ENCODE peak calls at places on chromosomes 7 and 10, in seven cellular contexts. O, T, U, S, E, R and L are unnamed samples.
A peak's percentile ranks its signal among the peaks of the same experiment; 100 is the strongest.

GRCh38 chr10:126599949-126600627 is 70.4 kb downstream of the C10orf90 start:
- DNase-seq in O (peak; percentile 7), T (no peak), U (no peak), S (no peak), E (no peak), R (peak; percentile 21), L (no peak)

GRCh38 chr10:28569506-28570159 is 36.7 kb downstream of the WAC start:
- DNase-seq in O (no peak), T (no peak), U (no peak), S (no peak), E (peak; percentile 9), R (no peak), L (peak; percentile 63)

GRCh38 chr10:125409756-125410155 is 249.4 kb upstream of the CTBP2 start:
- DNase-seq in O (no peak), T (no peak), U (no peak), S (no peak), E (no peak), R (no peak), L (no peak)

GRCh38 chr10:112721080-112721698 is 228.9 kb upstream of the TCF7L2 start:
- DNase-seq in O (peak; percentile 72), T (peak; percentile 62), U (peak; percentile 46), S (peak; percentile 51), E (peak; percentile 69), R (peak; percentile 55), L (peak; percentile 71)

GRCh38 chr7:82443801-82444219 is 233 bp upstream of the CACNA2D1 start:
- DNase-seq in O (peak; percentile 85), T (peak; percentile 50), U (peak; percentile 81), S (no peak), E (peak; percentile 5), R (peak; percentile 83), L (peak; percentile 92)

GRCh38 chr7:89334785-89335184 is 539.2 kb upstream of the TEX47 start:
- DNase-seq in O (no peak), T (no peak), U (no peak), S (peak; percentile 7), E (peak; percentile 3), R (no peak), L (no peak)

GRCh38 chr10:119113805-119114732 is 10.2 kb downstream of the DENND10 start:
- DNase-seq in O (no peak), T (no peak), U (peak; percentile 82), S (no peak), E (peak; percentile 54), R (no peak), L (peak; percentile 95)

GRCh38 chr7:69603937-69604494 is 5.7 kb downstream of the AUTS2 start:
- DNase-seq in O (no peak), T (no peak), U (no peak), S (no peak), E (no peak), R (no peak), L (no peak)

GRCh38 chr7:47292832-47293309 is 289.0 kb downstream of the TNS3 start:
- DNase-seq in O (no peak), T (no peak), U (peak; percentile 49), S (no peak), E (no peak), R (no peak), L (no peak)

GRCh38 chr10:119370046-119370770 is 162.8 kb downstream of the GRK5 start:
- DNase-seq in O (no peak), T (no peak), U (peak; percentile 50), S (no peak), E (peak; percentile 2), R (no peak), L (peak; percentile 97)

GRCh38 chr7:25391295-25391861 is 163.1 kb upstream of the NPVF start:
- DNase-seq in O (no peak), T (peak; percentile 30), U (peak; percentile 55), S (peak; percentile 2), E (peak; percentile 30), R (peak; percentile 43), L (peak; percentile 57)

GRCh38 chr10:12844796-12845524 is 156.6 kb downstream of the CCDC3 start:
- DNase-seq in O (no peak), T (no peak), U (peak; percentile 82), S (peak; percentile 8), E (peak; percentile 71), R (no peak), L (peak; percentile 63)

GRCh38 chr10:15589109-15589508 is 130.6 kb downstream of the ITGA8 start:
- DNase-seq in O (no peak), T (no peak), U (no peak), S (no peak), E (no peak), R (no peak), L (peak; percentile 6)

GRCh38 chr7:101177644-101178043 is 2.4 kb downstream of the NAT16 start:
- DNase-seq in O (no peak), T (no peak), U (no peak), S (no peak), E (no peak), R (no peak), L (no peak)

GRCh38 chr7:121301441-121302213 is 27.2 kb upstream of the WNT16 start:
- DNase-seq in O (no peak), T (no peak), U (no peak), S (no peak), E (peak; percentile 23), R (no peak), L (no peak)

GRCh38 chr7:90973146-90973545 is 291.1 kb upstream of the FZD1 start:
- DNase-seq in O (no peak), T (no peak), U (no peak), S (no peak), E (no peak), R (no peak), L (peak; percentile 46)
- TF ChIP-seq EZH2phosphoT487 in O (no peak), T (no peak), U (no peak), S (no peak), E (no peak), R (no peak), L (no peak)

GRCh38 chr10:26486304-26486703 is 48.2 kb downstream of the APBB1IP start:
- DNase-seq in O (no peak), T (no peak), U (peak; percentile 12), S (no peak), E (peak; percentile 76), R (no peak), L (peak; percentile 99)

GRCh38 chr10:26486985-26487850 is 49.1 kb downstream of the APBB1IP start:
- DNase-seq in O (no peak), T (no peak), U (peak; percentile 74), S (peak; percentile 55), E (peak; percentile 82), R (no peak), L (peak; percentile 99)

GRCh38 chr10:26491276-26491675 is 53.1 kb downstream of the APBB1IP start:
- DNase-seq in O (no peak), T (no peak), U (no peak), S (no peak), E (no peak), R (no peak), L (peak; percentile 26)

GRCh38 chr10:26488344-26488743 is 50.2 kb downstream of the APBB1IP start:
- DNase-seq in O (no peak), T (no peak), U (no peak), S (no peak), E (peak; percentile 63), R (no peak), L (peak; percentile 83)

DNA sequence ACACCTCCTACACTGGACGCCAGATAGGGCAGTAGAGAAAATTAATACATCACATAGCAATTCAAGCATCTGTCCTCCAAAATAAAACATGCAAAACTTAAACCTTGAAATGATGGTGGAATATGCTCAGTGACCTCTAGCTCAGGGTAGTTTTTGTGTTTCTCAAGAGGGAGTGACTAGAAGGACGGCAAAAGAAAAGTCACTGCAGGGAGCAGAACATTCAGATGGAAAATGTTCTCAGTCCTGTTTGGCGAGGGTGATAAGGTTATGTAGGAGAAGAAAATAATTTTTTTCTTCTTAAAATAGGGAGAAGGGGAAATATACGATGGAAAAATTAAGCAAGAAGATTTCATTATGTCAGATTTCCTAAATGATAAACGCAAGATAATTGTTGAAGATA is 50.9 kb downstream of the APBB1IP start:
- DNase-seq in O (no peak), T (no peak), U (no peak), S (no peak), E (no peak), R (no peak), L (no peak)
- TF ChIP-seq EZH2 in O (no peak), T (no peak), U (no peak), S (no peak), E (no peak), R (no peak), L (no peak)

DNA sequence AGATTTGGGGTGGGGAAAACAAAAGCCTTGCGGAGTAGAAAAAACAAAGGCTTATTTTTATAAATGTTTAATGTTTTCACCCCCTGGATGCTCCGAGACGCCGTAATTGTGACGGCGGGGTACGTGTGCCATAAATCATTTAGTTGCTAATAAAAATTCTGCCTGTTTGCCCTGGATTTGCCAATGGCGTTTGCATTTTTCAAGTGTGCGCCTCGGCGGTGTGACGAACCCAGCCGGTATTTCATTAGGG is 2.5 kb upstream of the TNRC18 start:
- DNase-seq in O (no peak), T (no peak), U (no peak), S (no peak), E (peak; percentile 60), R (no peak), L (peak; percentile 91)
- H3K27me3 ChIP-seq in O (peaks cover 88% of the 10 kb centered on the region), T (peaks cover 66% of the 10 kb centered on the region), U (no peaks in the 10 kb centered on the region), S (no peaks in the 10 kb centered on the region), E (no peaks in the 10 kb centered on the region), R (peaks cover 55% of the 10 kb centered on the region), L (no peaks in the 10 kb centered on the region)

DNA sequence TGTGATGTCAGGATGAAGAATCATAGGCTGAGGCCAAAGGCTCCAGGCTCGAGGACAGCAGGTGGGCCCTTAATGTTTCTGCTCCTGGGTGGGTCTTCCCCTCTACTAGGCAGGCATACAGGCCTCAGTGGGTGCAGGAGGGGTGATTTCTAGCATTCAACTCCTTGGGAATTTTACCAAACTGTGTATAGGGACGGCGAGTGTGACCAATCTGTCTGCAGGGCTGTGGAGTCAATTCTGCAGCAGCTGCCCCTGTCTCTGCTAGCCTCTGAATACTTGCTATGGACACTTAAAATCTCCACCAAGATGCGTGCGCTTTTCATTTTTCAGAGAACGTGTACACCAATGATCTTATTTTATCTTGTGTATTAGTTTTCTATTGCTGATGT is 115.5 kb downstream of the WDR11 start:
- DNase-seq in O (no peak), T (no peak), U (no peak), S (no peak), E (no peak), R (no peak), L (no peak)
- TF ChIP-seq EZH2phosphoT487 in O (no peak), T (no peak), U (no peak), S (no peak), E (no peak), R (no peak), L (no peak)